ENCODE peak calls at places on chromosomes 1 and 21, in seven cellular contexts. I, D, C, J, U, F and E are unnamed samples.

GRCh38 chr1:209585197-209585596 is 1.7 kb downstream of the CAMK1G start:
- DNase-seq in I (no peak), D (no peak), C (no peak), J (no peak), U (no peak), F (no peak), E (no peak)

GRCh38 chr1:165481820-165482532 is 37.0 kb upstream of the RXRG start:
- DNase-seq in I (peak; percentile 98), D (no peak), C (no peak), J (no peak), U (no peak), F (peak; percentile 85), E (no peak)

GRCh38 chr1:64392109-64392508 is 77.8 kb upstream of the CACHD1 start:
- DNase-seq in I (no peak), D (no peak), C (no peak), J (no peak), U (peak; percentile 81), F (no peak), E (no peak)

GRCh38 chr1:55554611-55555010 is 339.4 kb upstream of the USP24 start:
- DNase-seq in I (no peak), D (no peak), C (no peak), J (no peak), U (no peak), F (no peak), E (no peak)

GRCh38 chr1:162141273-162142023 is 72.0 kb downstream of the NOS1AP start:
- DNase-seq in I (peak; percentile 87), D (no peak), C (no peak), J (no peak), U (no peak), F (peak; percentile 20), E (no peak)

GRCh38 chr1:91226741-91227140 is 177.9 kb downstream of the HFM1 start:
- DNase-seq in I (peak; percentile 70), D (no peak), C (no peak), J (no peak), U (no peak), F (no peak), E (no peak)

GRCh38 chr1:15236226-15237145 is 10.5 kb upstream of the FHAD1 start:
- DNase-seq in I (no peak), D (no peak), C (no peak), J (no peak), U (no peak), F (no peak), E (no peak)

GRCh38 chr21:16280731-16281130 is 550.9 kb downstream of the USP25 start:
- DNase-seq in I (no peak), D (no peak), C (no peak), J (no peak), U (no peak), F (no peak), E (no peak)

GRCh38 chr1:14626869-14627607 is 28.6 kb downstream of the KAZN start:
- DNase-seq in I (no peak), D (no peak), C (peak; percentile 30), J (no peak), U (peak; percentile 72), F (peak; percentile 13), E (no peak)

GRCh38 chr21:31644648-31645047 is 14.8 kb upstream of the SOD1 start:
- DNase-seq in I (no peak), D (no peak), C (peak; percentile 52), J (no peak), U (no peak), F (no peak), E (no peak)

GRCh38 chr1:208615356-208615755 is 371.2 kb upstream of the PLXNA2 start:
- DNase-seq in I (no peak), D (no peak), C (no peak), J (no peak), U (no peak), F (no peak), E (no peak)

GRCh38 chr1:221829327-221830011 is 87.6 kb upstream of the DUSP10 start:
- DNase-seq in I (peak; percentile 82), D (peak; percentile 60), C (no peak), J (no peak), U (no peak), F (peak; percentile 85), E (peak; percentile 55)

GRCh38 chr1:60998786-60999185 is 83.6 kb upstream of the NFIA start:
- DNase-seq in I (no peak), D (no peak), C (no peak), J (no peak), U (no peak), F (no peak), E (no peak)

GRCh38 chr21:18499761-18500376 is 96.3 kb upstream of the TMPRSS15 start:
- DNase-seq in I (peak; percentile 69), D (peak; percentile 17), C (peak; percentile 30), J (no peak), U (peak; percentile 73), F (peak; percentile 52), E (no peak)

GRCh38 chr1:99573431-99574217 is 72.3 kb upstream of the PALMD start:
- DNase-seq in I (no peak), D (no peak), C (no peak), J (peak; percentile 24), U (no peak), F (no peak), E (no peak)

GRCh38 chr1:99565606-99566289 is 80.2 kb upstream of the PALMD start:
- DNase-seq in I (peak; percentile 92), D (no peak), C (no peak), J (no peak), U (no peak), F (no peak), E (no peak)

GRCh38 chr1:99566290-99567021 is 79.5 kb upstream of the PALMD start:
- DNase-seq in I (no peak), D (no peak), C (no peak), J (no peak), U (no peak), F (peak; percentile 26), E (no peak)

GRCh38 chr1:99570486-99571089 is 75.3 kb upstream of the PALMD start:
- DNase-seq in I (peak; percentile 60), D (no peak), C (no peak), J (no peak), U (no peak), F (no peak), E (no peak)

DNA sequence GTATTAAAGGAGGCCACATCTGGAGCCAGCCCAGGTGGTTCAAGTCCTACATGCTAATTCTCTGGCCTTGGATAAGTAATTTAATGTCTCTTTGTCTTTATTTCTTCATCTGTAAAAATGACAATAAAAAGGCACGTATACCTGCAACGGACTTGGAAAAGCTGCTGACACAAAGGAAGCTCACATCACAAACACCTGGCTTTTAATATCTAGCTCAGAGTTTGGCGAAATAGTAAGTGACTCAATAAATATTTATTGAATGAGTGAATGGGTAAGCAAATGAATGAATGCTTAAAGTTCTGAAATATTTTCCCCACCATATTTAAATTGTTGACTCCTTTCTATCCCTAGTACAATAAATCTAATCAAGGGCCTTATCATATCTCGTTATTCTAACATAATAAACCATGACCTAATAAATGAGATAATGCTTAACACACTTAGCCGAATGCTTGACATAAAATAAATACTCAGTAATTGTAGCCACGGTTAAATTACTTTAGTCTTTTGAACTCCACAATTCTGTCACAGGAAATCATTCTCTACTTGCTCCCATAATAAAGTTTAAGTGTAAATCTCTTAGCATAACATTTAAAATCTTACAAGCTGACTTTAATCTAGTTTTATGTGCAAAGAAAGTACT is 74.7 kb upstream of the PALMD start:
- DNase-seq in I (peak; percentile 83), D (no peak), C (no peak), J (no peak), U (no peak), F (no peak), E (no peak)
- H3K4me3 ChIP-seq in I (peak overlapping the region; percentile 19), D (no peak overlapping the region), C (no peak overlapping the region), J (no peak overlapping the region), U (no peak overlapping the region), F (no peak overlapping the region), E (no peak overlapping the region)

GRCh38 chr1:36401602-36402517 is 4.2 kb upstream of the LSM10 start:
- DNase-seq in I (no peak), D (no peak), C (no peak), J (no peak), U (no peak), F (no peak), E (no peak)
- H3K4me3 ChIP-seq in I (no peak overlapping the region), D (no peak overlapping the region), C (peak overlapping the region; percentile 9), J (peak overlapping the region; percentile 51), U (peak overlapping the region; percentile 46), F (peak overlapping the region; percentile 54), E (no peak overlapping the region)

GRCh38 chr1:229340496-229340895 is 2.4 kb downstream of the CCSAP start:
- DNase-seq in I (no peak), D (no peak), C (no peak), J (no peak), U (peak; percentile 20), F (no peak), E (no peak)
- H3K4me3 ChIP-seq in I (peak overlapping the region; percentile 96), D (no peak overlapping the region), C (no peak overlapping the region), J (no peak overlapping the region), U (peak overlapping the region; percentile 88), F (no peak overlapping the region), E (no peak overlapping the region)

GRCh38 chr1:155186955-155187891 is 13.6 kb downstream of the TRIM46 start:
- DNase-seq in I (no peak), D (no peak), C (no peak), J (peak; percentile 53), U (no peak), F (no peak), E (no peak)
- H3K4me3 ChIP-seq in I (no peak overlapping the region), D (no peak overlapping the region), C (no peak overlapping the region), J (peak overlapping the region; percentile 38), U (no peak overlapping the region), F (no peak overlapping the region), E (no peak overlapping the region)

GRCh38 chr1:172451002-172451443 is 7.2 kb upstream of the PIGC start:
- DNase-seq in I (peak; percentile 97), D (no peak), C (peak; percentile 26), J (no peak), U (no peak), F (peak; percentile 79), E (no peak)
- H3K4me3 ChIP-seq in I (peak overlapping the region; percentile 10), D (no peak overlapping the region), C (no peak overlapping the region), J (no peak overlapping the region), U (no peak overlapping the region), F (no peak overlapping the region), E (no peak overlapping the region)

GRCh38 chr21:36079010-36079649 is 9.3 kb downstream of the CBR1 start:
- DNase-seq in I (no peak), D (no peak), C (peak; percentile 56), J (peak; percentile 63), U (no peak), F (no peak), E (peak; percentile 30)
- H3K4me3 ChIP-seq in I (no peak overlapping the region), D (no peak overlapping the region), C (no peak overlapping the region), J (no peak overlapping the region), U (no peak overlapping the region), F (no peak overlapping the region), E (peak overlapping the region; percentile 78)

DNA sequence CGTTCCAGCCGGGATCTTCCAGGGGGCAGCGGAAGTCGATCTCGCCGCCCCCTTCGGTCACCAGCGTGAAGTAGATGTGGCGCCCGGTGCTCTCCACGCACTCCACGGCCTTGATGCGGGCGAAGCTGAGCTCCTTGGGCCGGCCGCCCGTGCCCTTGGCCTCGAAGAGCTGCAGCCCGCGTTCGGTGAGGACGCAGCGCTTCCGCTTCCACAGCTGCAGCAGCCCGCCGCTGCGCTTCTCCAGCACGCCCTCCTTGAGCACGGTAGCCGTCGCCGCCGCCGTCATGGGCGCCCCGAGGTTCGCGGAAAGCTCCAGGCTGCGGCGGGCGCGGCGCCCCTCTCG is 516 bp downstream of the PHLDA3 start:
- DNase-seq in I (peak; percentile 67), D (no peak), C (no peak), J (peak; percentile 66), U (peak; percentile 67), F (no peak), E (peak; percentile 67)
- H3K4me3 ChIP-seq in I (peak overlapping the region; percentile 70), D (no peak overlapping the region), C (peak overlapping the region; percentile 69), J (peak overlapping the region; percentile 87), U (peak overlapping the region; percentile 68), F (peak overlapping the region; percentile 98), E (no peak overlapping the region)